ENCODE peak calls at places on chromosomes 12 and 14, in seven cellular contexts. U is heart right ventricle, X is A549, Z is fibroblast of mammary gland, E is pancreas, G is lower leg skin, H is cardiac muscle cell. F is an unnamed sample.

GRCh38 chr12:92608418-92609091 is 94.2 kb upstream of the PLEKHG7 start:
- DNase-seq in U (peak), X (peak), Z (peak), E (no peak), G (no peak), H (peak), F (no peak)

GRCh38 chr12:57456145-57456700 is 1.1 kb downstream of the INHBE start:
- DNase-seq in U (no peak), X (peak), Z (peak), E (no peak), G (no peak), H (peak), F (no peak)

GRCh38 chr14:103206023-103206481 is 82.8 kb downstream of the TNFAIP2 start:
- DNase-seq in U (no peak), X (no peak), Z (peak), E (no peak), G (no peak), H (no peak), F (no peak)

GRCh38 chr12:55607821-55608602 is 28.7 kb upstream of the OR10P1 start:
- DNase-seq in U (no peak), X (no peak), Z (no peak), E (no peak), G (no peak), H (no peak), F (no peak)

GRCh38 chr12:52155048-52155868 is 36.6 kb downstream of the KRT80 start:
- DNase-seq in U (no peak), X (peak), Z (peak), E (no peak), G (no peak), H (no peak), F (no peak)

GRCh38 chr14:95463173-95463901 is 53.1 kb downstream of the SYNE3 start:
- DNase-seq in U (no peak), X (no peak), Z (no peak), E (no peak), G (no peak), H (no peak), F (no peak)

GRCh38 chr14:72590577-72590976 is 303.3 kb downstream of the DPF3 start:
- DNase-seq in U (no peak), X (no peak), Z (no peak), E (no peak), G (peak), H (no peak), F (no peak)

GRCh38 chr12:83322816-83323215 is 636.1 kb downstream of the TMTC2 start:
- DNase-seq in U (no peak), X (no peak), Z (no peak), E (no peak), G (no peak), H (no peak), F (no peak)

GRCh38 chr12:32688786-32689185 is 9.7 kb downstream of the DNM1L start:
- DNase-seq in U (no peak), X (no peak), Z (no peak), E (no peak), G (no peak), H (no peak), F (no peak)

GRCh38 chr14:57747036-57747435 is 118.9 kb downstream of the SLC35F4 start:
- DNase-seq in U (no peak), X (peak), Z (no peak), E (peak), G (no peak), H (peak), F (no peak)

GRCh38 chr14:36505193-36505815 is 14.7 kb downstream of the NKX2-1 start:
- DNase-seq in U (no peak), X (no peak), Z (no peak), E (no peak), G (no peak), H (no peak), F (no peak)

GRCh38 chr14:81464253-81465001 is 64.3 kb upstream of the STON2 start:
- DNase-seq in U (peak), X (peak), Z (peak), E (no peak), G (no peak), H (peak), F (no peak)

GRCh38 chr14:58731465-58732330 is 93.9 kb downstream of the DACT1 start:
- DNase-seq in U (no peak), X (peak), Z (peak), E (no peak), G (no peak), H (peak), F (peak)

GRCh38 chr12:123030686-123031085 is 50.2 kb downstream of the ARL6IP4 start:
- DNase-seq in U (no peak), X (no peak), Z (peak), E (no peak), G (no peak), H (no peak), F (no peak)

GRCh38 chr12:57222286-57223190 is 5.9 kb downstream of the NXPH4 start:
- DNase-seq in U (no peak), X (no peak), Z (no peak), E (no peak), G (no peak), H (no peak), F (no peak)

GRCh38 chr12:131808744-131809371 is 19.3 kb upstream of the MMP17 start:
- DNase-seq in U (no peak), X (no peak), Z (no peak), E (no peak), G (no peak), H (peak), F (no peak)

GRCh38 chr14:92460916-92461579 is 52.5 kb upstream of the RIN3 start:
- DNase-seq in U (peak), X (no peak), Z (peak), E (no peak), G (peak), H (peak), F (peak)

GRCh38 chr14:102185360-102185759 is 45.7 kb downstream of the WDR20 start:
- DNase-seq in U (no peak), X (peak), Z (no peak), E (no peak), G (no peak), H (no peak), F (no peak)

GRCh38 chr12:100154472-100155247 is 12.0 kb upstream of the BLTP3B start:
- DNase-seq in U (peak), X (peak), Z (peak), E (peak), G (peak), H (peak), F (no peak)

GRCh38 chr12:41856228-41856627 is 288.4 kb downstream of the GXYLT1 start:
- DNase-seq in U (no peak), X (no peak), Z (no peak), E (no peak), G (no peak), H (no peak), F (no peak)

GRCh38 chr14:23146423-23146910 is 27.4 kb upstream of the CEBPE start:
- DNase-seq in U (no peak), X (no peak), Z (no peak), E (no peak), G (no peak), H (no peak), F (no peak)

GRCh38 chr12:2794736-2795289 is at the start of gene FKBP4:
- DNase-seq in U (peak), X (peak), Z (peak), E (peak), G (peak), H (peak), F (no peak)

GRCh38 chr12:2800046-2800570 is 5.3 kb downstream of the FKBP4 start:
- DNase-seq in U (no peak), X (no peak), Z (no peak), E (no peak), G (no peak), H (no peak), F (no peak)

GRCh38 chr12:2795291-2796186 is 769 bp downstream of the FKBP4 start:
- DNase-seq in U (peak), X (peak), Z (peak), E (peak), G (peak), H (peak), F (no peak)

GRCh38 chr12:2796187-2796663 is 1.5 kb downstream of the FKBP4 start:
- DNase-seq in U (no peak), X (peak), Z (no peak), E (no peak), G (no peak), H (no peak), F (no peak)

DNA sequence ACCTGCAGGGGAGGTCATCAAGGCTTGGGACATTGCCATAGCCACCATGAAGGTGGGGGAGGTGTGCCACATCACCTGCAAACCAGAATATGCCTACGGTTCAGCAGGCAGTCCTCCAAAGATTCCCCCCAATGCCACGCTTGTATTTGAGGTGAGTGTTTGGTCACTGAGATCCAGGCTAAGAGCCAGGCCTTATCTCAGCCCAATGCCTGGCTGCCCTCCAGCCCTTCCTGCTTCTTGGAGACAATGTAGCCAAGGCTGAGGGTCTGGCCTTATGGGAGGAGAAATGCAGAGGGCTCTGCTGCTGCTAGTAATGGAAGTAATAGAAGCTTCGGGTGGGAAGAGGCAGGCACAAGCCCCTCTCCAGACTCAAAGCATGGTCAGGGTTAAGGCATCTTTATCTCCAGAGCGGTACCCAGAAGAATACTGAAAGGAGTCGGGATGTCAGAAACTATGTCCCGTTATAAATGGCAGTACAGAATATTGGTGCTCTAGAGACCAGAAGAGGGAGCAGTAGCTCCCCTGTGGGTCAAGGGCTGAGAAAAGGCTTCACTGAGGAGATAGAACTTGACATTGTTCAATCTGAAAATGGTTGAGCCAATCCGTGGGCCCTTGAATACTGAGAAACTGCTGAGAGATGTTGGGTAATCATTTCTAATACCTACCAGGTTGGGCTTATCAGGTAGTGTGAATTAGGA is 3.1 kb downstream of the FKBP4 start:
- DNase-seq in U (peak), X (no peak), Z (no peak), E (peak), G (no peak), H (peak), F (no peak)
- TF ChIP-seq CTCF in U (peak), X (peak), Z (peak), E (no peak), G (no peak), H (peak), F (no peak)

GRCh38 chr14:99602054-99602787 is 1.8 kb downstream of the CCDC85C start:
- DNase-seq in U (peak), X (peak), Z (no peak), E (peak), G (no peak), H (no peak), F (no peak)
- H3K4me3 ChIP-seq in U (peak), X (peak), Z (no peak), E (peak), G (peak), H (peak), F (peak)

GRCh38 chr14:50001146-50001998 is 108.5 kb downstream of the ARF6 start:
- DNase-seq in U (no peak), X (peak), Z (peak), E (peak), G (peak), H (peak), F (no peak)

GRCh38 chr14:50003213-50004021 is 110.5 kb downstream of the ARF6 start:
- DNase-seq in U (peak), X (peak), Z (peak), E (peak), G (peak), H (peak), F (no peak)

GRCh38 chr14:50002926-50003212 is 110.0 kb downstream of the ARF6 start:
- DNase-seq in U (no peak), X (no peak), Z (no peak), E (no peak), G (no peak), H (no peak), F (no peak)

GRCh38 chr14:50000215-50001145 is 107.6 kb downstream of the ARF6 start:
- DNase-seq in U (peak), X (peak), Z (peak), E (no peak), G (peak), H (peak), F (peak)

GRCh38 chr14:50001999-50002925 is 109.4 kb downstream of the ARF6 start:
- DNase-seq in U (no peak), X (no peak), Z (no peak), E (no peak), G (no peak), H (no peak), F (no peak)
- TF ChIP-seq CTCF in U (no peak), X (no peak), Z (no peak), E (no peak), G (no peak), H (no peak), F (no peak)

GRCh38 chr12:6330192-6330591 is 11.7 kb downstream of the TNFRSF1A start:
- DNase-seq in U (no peak), X (no peak), Z (no peak), E (no peak), G (no peak), H (no peak), F (no peak)

GRCh38 chr12:6329693-6330045 is 12.2 kb downstream of the TNFRSF1A start:
- DNase-seq in U (no peak), X (no peak), Z (no peak), E (no peak), G (no peak), H (no peak), F (no peak)

GRCh38 chr12:6328045-6328779 is 13.7 kb downstream of the TNFRSF1A start:
- DNase-seq in U (no peak), X (no peak), Z (no peak), E (no peak), G (no peak), H (no peak), F (no peak)

GRCh38 chr12:6327591-6328041 is 14.3 kb downstream of the TNFRSF1A start:
- DNase-seq in U (no peak), X (no peak), Z (no peak), E (no peak), G (no peak), H (no peak), F (no peak)

DNA sequence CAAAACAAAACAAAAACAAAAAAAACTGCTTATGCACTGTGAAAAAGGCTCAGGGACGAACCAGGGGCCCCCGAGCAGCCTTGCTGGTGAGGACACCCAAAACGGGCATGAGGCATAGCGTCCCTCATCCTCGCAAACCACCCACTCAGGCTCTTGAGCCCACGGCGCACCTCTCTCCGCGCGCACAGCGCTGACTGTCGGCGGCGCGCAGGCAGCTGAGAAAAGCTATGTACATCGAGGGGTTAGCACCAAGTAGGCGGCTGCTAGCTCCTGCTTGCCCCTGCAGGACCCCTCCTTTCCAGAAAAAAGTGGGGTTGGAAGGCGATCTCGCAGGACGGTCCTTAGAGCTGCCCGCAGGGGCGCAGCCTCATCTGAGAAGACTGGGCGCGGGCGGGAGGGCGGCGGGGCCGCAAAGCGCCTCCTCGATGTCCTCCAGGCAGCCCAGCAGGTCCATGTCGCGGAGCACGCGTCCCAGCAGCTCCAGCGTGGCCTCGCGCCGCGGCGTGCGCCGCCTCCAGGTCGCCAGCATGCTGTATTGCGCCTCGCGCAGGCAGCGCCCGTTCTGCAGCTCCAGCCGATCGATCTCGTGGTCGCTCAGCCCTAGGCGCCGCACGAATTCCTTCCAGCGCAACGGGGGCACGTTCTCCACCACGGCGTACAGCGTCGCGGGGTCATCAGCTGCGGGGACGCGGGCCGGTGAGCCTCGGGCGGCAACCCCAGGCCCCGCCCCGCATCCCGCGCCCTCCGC is 12.8 kb downstream of the TNFRSF1A start:
- DNase-seq in U (no peak), X (no peak), Z (no peak), E (no peak), G (no peak), H (no peak), F (no peak)
- H3K4me3 ChIP-seq in U (no peak), X (no peak), Z (no peak), E (no peak), G (no peak), H (no peak), F (no peak)

DNA sequence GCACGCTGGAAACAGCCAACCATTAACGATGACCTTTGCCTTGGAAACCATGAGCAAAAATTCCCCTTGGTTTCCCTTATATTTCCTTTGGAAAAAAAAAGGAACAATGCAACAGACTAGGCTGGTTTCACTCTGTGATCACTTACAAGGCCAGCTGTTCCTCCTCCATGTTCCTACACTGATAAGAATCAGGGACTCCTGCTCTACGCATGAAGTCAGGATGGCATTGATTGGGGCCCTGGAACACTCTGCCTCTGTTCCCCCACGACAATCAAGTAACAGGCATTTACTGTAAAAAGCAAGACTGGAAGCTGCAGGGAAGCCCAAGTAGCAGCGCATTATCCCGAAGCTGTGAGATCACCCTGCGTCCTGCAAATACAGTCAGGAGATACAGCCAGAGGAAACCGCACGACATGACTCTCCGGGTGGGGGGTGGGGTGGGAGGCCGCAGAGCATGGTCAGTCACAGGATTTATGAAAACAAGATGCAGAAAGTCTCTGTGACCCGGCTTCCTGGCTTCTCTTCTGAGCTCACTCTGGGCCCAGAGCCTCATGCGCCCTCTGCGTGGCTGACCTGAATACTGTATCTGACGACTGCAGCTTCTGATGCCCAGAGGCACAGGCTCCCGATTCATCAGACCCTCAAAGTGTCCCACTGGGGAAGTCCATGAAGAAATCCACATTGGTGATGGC is 31.1 kb downstream of the SSH1 start:
- DNase-seq in U (peak), X (no peak), Z (peak), E (no peak), G (no peak), H (peak), F (peak)
- TF ChIP-seq CTCF in U (no peak), X (no peak), Z (no peak), E (no peak), G (no peak), H (peak), F (peak)